ENCODE peak calls at places on chromosomes 4 and X, in six cellular contexts. E, K, L, H, Q and O are unnamed samples.

GRCh38 chrX:13364230-13364629 is 44.4 kb upstream of the ATXN3L start:
- DNase-seq in E (no peak), K (no peak), L (no peak), H (no peak), Q (no peak), O (peak; percentile 21)

GRCh38 chr4:42787071-42787463 is 105.4 kb upstream of the GRXCR1 start:
- DNase-seq in E (no peak), K (no peak), L (no peak), H (no peak), Q (no peak), O (no peak)

GRCh38 chr4:122602277-122603142 is 18.4 kb downstream of the IL21 start:
- DNase-seq in E (peak; percentile 60), K (no peak), L (peak; percentile 44), H (peak; percentile 73), Q (no peak), O (peak; percentile 66)

GRCh38 chr4:177220376-177220775 is 89.3 kb upstream of the NEIL3 start:
- DNase-seq in E (peak; percentile 30), K (no peak), L (peak; percentile 10), H (peak; percentile 74), Q (no peak), O (peak; percentile 50)

GRCh38 chr4:3529363-3529762 is 2.9 kb downstream of the LRPAP1 start:
- DNase-seq in E (no peak), K (no peak), L (no peak), H (no peak), Q (no peak), O (no peak)

GRCh38 chr4:94782707-94783106 is 25.0 kb downstream of the BMPR1B start:
- DNase-seq in E (no peak), K (no peak), L (no peak), H (no peak), Q (no peak), O (no peak)

GRCh38 chr4:88745581-88746163 is 48.0 kb upstream of the NAP1L5 start:
- DNase-seq in E (no peak), K (no peak), L (no peak), H (no peak), Q (no peak), O (no peak)

GRCh38 chrX:107684956-107685385 is 56.7 kb downstream of the PRPS1 start:
- DNase-seq in E (peak; percentile 62), K (no peak), L (peak; percentile 31), H (peak; percentile 48), Q (peak; percentile 66), O (peak; percentile 86)

GRCh38 chr4:77586953-77587383 is 18.7 kb upstream of the CXCL13 start:
- DNase-seq in E (no peak), K (peak; percentile 48), L (peak; percentile 53), H (no peak), Q (no peak), O (no peak)

GRCh38 chr4:95636061-95636460 is 87.3 kb upstream of the UNC5C start:
- DNase-seq in E (no peak), K (no peak), L (no peak), H (no peak), Q (no peak), O (no peak)

GRCh38 chrX:40468033-40468979 is 112.5 kb upstream of the ATP6AP2 start:
- DNase-seq in E (peak; percentile 29), K (peak; percentile 21), L (peak; percentile 59), H (peak; percentile 47), Q (no peak), O (peak; percentile 70)

GRCh38 chr4:143186634-143187033 is 1.9 kb downstream of the USP38 start:
- DNase-seq in E (peak; percentile 22), K (no peak), L (peak; percentile 39), H (peak; percentile 26), Q (no peak), O (peak; percentile 10)

GRCh38 chrX:49003696-49004095 is 1.6 kb upstream of the GRIPAP1 start:
- DNase-seq in E (no peak), K (no peak), L (no peak), H (no peak), Q (no peak), O (no peak)

GRCh38 chr4:141041021-141041476 is 92.2 kb downstream of the RNF150 start:
- DNase-seq in E (no peak), K (no peak), L (peak; percentile 23), H (no peak), Q (no peak), O (no peak)

GRCh38 chr4:106095408-106095807 is 200.1 kb downstream of the NPNT start:
- DNase-seq in E (peak; percentile 33), K (no peak), L (peak; percentile 57), H (no peak), Q (no peak), O (no peak)

GRCh38 chr4:119897260-119897659 is 169.4 kb downstream of the MAD2L1 start:
- DNase-seq in E (no peak), K (no peak), L (no peak), H (no peak), Q (no peak), O (no peak)

GRCh38 chr4:123127218-123127617 is 204.8 kb upstream of the NUDT6 start:
- DNase-seq in E (peak; percentile 44), K (no peak), L (peak; percentile 30), H (peak; percentile 65), Q (no peak), O (no peak)

GRCh38 chr4:40648141-40648540 is 18.5 kb upstream of the RBM47 start:
- DNase-seq in E (no peak), K (no peak), L (no peak), H (no peak), Q (no peak), O (peak; percentile 37)

GRCh38 chrX:53085661-53086229 is 3.6 kb downstream of the TSPYL2 start:
- DNase-seq in E (no peak), K (no peak), L (no peak), H (no peak), Q (no peak), O (no peak)

GRCh38 chr4:89301902-89302301 is 5.7 kb downstream of the GPRIN3 start:
- DNase-seq in E (no peak), K (no peak), L (no peak), H (no peak), Q (no peak), O (no peak)